ENCODE peak calls at places on chromosomes 2 and 18, in eight cellular contexts. D is spleen; K is EL; M is NCI-H69; S is NCI-H510A treated with DMSO at 0.1 percent for 48 hours; Q is activated naive CD8-positive, alpha-beta T cell treated with anti-CD3 and anti-CD28 coated beads, Interleukin-2, amount 10 ng/mL, durations not matched to agents 7 days and 5 days; T is stimulated activated CD8-positive, alpha-beta memory T cell treated with anti-CD3 and anti-CD28 coated beads, Interleukin-15, amount 100 ng/mL, for 1 hour; F is RWPE1. Z is an unnamed sample.

GRCh38 chr2:128552806-128553551 is 234.3 kb upstream of the HS6ST1 start:
- DNase-seq in D (no peak), K (no peak), M (no peak), S (no peak), Q (no peak), T (no peak), F (no peak), Z (no peak)

GRCh38 chr18:2981212-2981728 is 31.7 kb downstream of the LPIN2 start:
- DNase-seq in D (no peak), K (peak), M (no peak), S (no peak), Q (no peak), T (no peak), F (peak), Z (no peak)

GRCh38 chr2:181459646-181460045 is 2.5 kb downstream of the ITGA4 start:
- DNase-seq in D (no peak), K (peak), M (peak), S (no peak), Q (no peak), T (no peak), F (no peak), Z (no peak)

GRCh38 chr2:134359367-134360081 is 105.7 kb downstream of the MGAT5 start:
- DNase-seq in D (no peak), K (no peak), M (peak), S (peak), Q (no peak), T (no peak), F (no peak), Z (no peak)

GRCh38 chr2:157190151-157190550 is 67.4 kb upstream of the GALNT5 start:
- DNase-seq in D (no peak), K (peak), M (no peak), S (no peak), Q (no peak), T (no peak), F (peak), Z (no peak)

GRCh38 chr2:219128401-219128800 is 32.2 kb downstream of the NHEJ1 start:
- DNase-seq in D (no peak), K (no peak), M (no peak), S (no peak), Q (no peak), T (no peak), F (no peak), Z (no peak)

GRCh38 chr2:189293164-189293563 is 113.6 kb upstream of the COL5A2 start:
- DNase-seq in D (no peak), K (peak), M (no peak), S (no peak), Q (no peak), T (no peak), F (no peak), Z (no peak)

GRCh38 chr18:48944634-48945033 is 6.1 kb downstream of the SMAD7 start:
- DNase-seq in D (no peak), K (no peak), M (no peak), S (no peak), Q (no peak), T (no peak), F (no peak), Z (no peak)

GRCh38 chr2:237594514-237594871 is 4.0 kb upstream of the RAB17 start:
- DNase-seq in D (peak), K (no peak), M (peak), S (no peak), Q (no peak), T (no peak), F (no peak), Z (no peak)

GRCh38 chr18:57915241-57915640 is 112.1 kb upstream of the ATP8B1 start:
- DNase-seq in D (no peak), K (no peak), M (peak), S (peak), Q (no peak), T (no peak), F (no peak), Z (no peak)

GRCh38 chr2:4653989-4654388 is 950.6 kb downstream of the DCDC2C start:
- DNase-seq in D (no peak), K (no peak), M (peak), S (peak), Q (no peak), T (no peak), F (no peak), Z (no peak)

GRCh38 chr2:166304656-166305055 is 71.1 kb downstream of the SCN9A start:
- DNase-seq in D (no peak), K (no peak), M (no peak), S (no peak), Q (no peak), T (no peak), F (no peak), Z (no peak)

GRCh38 chr2:201907128-201907886 is 101.0 kb downstream of the CDK15 start:
- DNase-seq in D (no peak), K (no peak), M (no peak), S (no peak), Q (no peak), T (no peak), F (no peak), Z (no peak)

GRCh38 chr2:9983413-9984216 is 32.1 kb downstream of the GRHL1 start:
- DNase-seq in D (no peak), K (peak), M (no peak), S (no peak), Q (no peak), T (no peak), F (no peak), Z (no peak)

GRCh38 chr2:27003857-27004256 is 28.9 kb upstream of the TMEM214 start:
- DNase-seq in D (no peak), K (peak), M (no peak), S (no peak), Q (no peak), T (no peak), F (no peak), Z (no peak)

GRCh38 chr2:202050652-202051051 is 17.0 kb downstream of the FZD7 start:
- DNase-seq in D (no peak), K (no peak), M (no peak), S (no peak), Q (no peak), T (no peak), F (no peak), Z (no peak)

GRCh38 chr18:75066936-75067335 is 142.0 kb downstream of the PTGR3 start:
- DNase-seq in D (no peak), K (no peak), M (no peak), S (no peak), Q (no peak), T (no peak), F (no peak), Z (no peak)

GRCh38 chr2:15272961-15273360 is 288.2 kb downstream of the NBAS start:
- DNase-seq in D (no peak), K (no peak), M (no peak), S (no peak), Q (no peak), T (no peak), F (no peak), Z (no peak)

GRCh38 chr2:169670215-169670651 is 24.0 kb downstream of the CFAP210 start:
- DNase-seq in D (no peak), K (peak), M (no peak), S (no peak), Q (no peak), T (no peak), F (peak), Z (no peak)

GRCh38 chr2:120465989-120466703 is 120.2 kb downstream of the INHBB start:
- DNase-seq in D (peak), K (no peak), M (peak), S (no peak), Q (no peak), T (no peak), F (no peak), Z (no peak)

GRCh38 chr18:76421291-76422078 is 73.6 kb downstream of the ZNF516 start:
- DNase-seq in D (no peak), K (no peak), M (no peak), S (peak), Q (no peak), T (no peak), F (no peak), Z (no peak)

GRCh38 chr2:223970343-223971128 is 13.3 kb downstream of the MRPL44 start:
- DNase-seq in D (no peak), K (peak), M (peak), S (peak), Q (no peak), T (peak), F (peak), Z (peak)

GRCh38 chr18:70931942-70932814 is 643.3 kb downstream of the SOCS6 start:
- DNase-seq in D (no peak), K (no peak), M (peak), S (peak), Q (no peak), T (no peak), F (peak), Z (no peak)

GRCh38 chr2:30437809-30438548 is 9.1 kb upstream of the LCLAT1 start:
- DNase-seq in D (no peak), K (no peak), M (no peak), S (no peak), Q (no peak), T (no peak), F (no peak), Z (no peak)

GRCh38 chr2:37643102-37644078 is 28.1 kb downstream of the CDC42EP3 start:
- DNase-seq in D (no peak), K (peak), M (peak), S (peak), Q (no peak), T (no peak), F (no peak), Z (no peak)

GRCh38 chr2:24372033-24372432 is 11.7 kb upstream of the ITSN2 start:
- DNase-seq in D (no peak), K (no peak), M (no peak), S (no peak), Q (no peak), T (no peak), F (no peak), Z (no peak)

GRCh38 chr2:64054166-64054915 is 35.1 kb upstream of the VPS54 start:
- DNase-seq in D (no peak), K (no peak), M (peak), S (peak), Q (no peak), T (no peak), F (no peak), Z (no peak)

GRCh38 chr2:171390941-171391516 is 42.8 kb downstream of the METTL8 start:
- DNase-seq in D (no peak), K (peak), M (peak), S (no peak), Q (no peak), T (no peak), F (no peak), Z (no peak)

GRCh38 chr2:100214265-100214961 is 72.0 kb upstream of the AFF3 start:
- DNase-seq in D (no peak), K (no peak), M (peak), S (no peak), Q (no peak), T (no peak), F (no peak), Z (no peak)

GRCh38 chr18:13614701-13615288 is 111.6 kb downstream of the FAM210A start:
- DNase-seq in D (peak), K (no peak), M (no peak), S (no peak), Q (peak), T (no peak), F (no peak), Z (no peak)

GRCh38 chr2:105327690-105328089 is 1.8 kb downstream of the TGFBRAP1 start:
- DNase-seq in D (no peak), K (no peak), M (no peak), S (no peak), Q (no peak), T (no peak), F (no peak), Z (no peak)

GRCh38 chr18:47113796-47114540 is 36.3 kb downstream of the HDHD2 start:
- DNase-seq in D (no peak), K (peak), M (peak), S (no peak), Q (no peak), T (no peak), F (no peak), Z (no peak)